ENCODE peak calls at places on chromosomes 4 and X, in seven cellular contexts. X, B, T, D, E, G and N are unnamed samples.
A peak's percentile ranks its signal among the peaks of the same experiment; 100 is the strongest.

GRCh38 chrX:124028177-124028576 is 66.7 kb downstream of the STAG2 start:
- DNase-seq in G (no peak), E (peak; percentile 18), T (no peak), D (peak; percentile 34), X (no peak), B (no peak), N (no peak)

GRCh38 chrX:110806145-110806544 is 10.5 kb upstream of the CHRDL1 start:
- DNase-seq in G (no peak), T (no peak), X (no peak), D (peak; percentile 73), B (no peak), E (peak; percentile 0), N (no peak)

GRCh38 chrX:148051973-148052372 is 70.8 kb downstream of the FMR1NB start:
- DNase-seq in B (no peak), G (no peak), T (no peak), D (no peak), E (no peak), X (no peak), N (no peak)

GRCh38 chrX:53263597-53264094 is 17.7 kb downstream of the IQSEC2 start:
- DNase-seq in D (peak; percentile 65), T (peak; percentile 81), G (no peak), X (no peak), B (no peak), E (peak; percentile 13), N (no peak)

GRCh38 chr4:84837751-84838150 is 128.7 kb downstream of the WDFY3 start:
- DNase-seq in G (no peak), X (no peak), E (no peak), D (peak; percentile 33), B (no peak), T (no peak), N (no peak)

GRCh38 chr4:38768968-38769394 is 13.8 kb downstream of the TLR10 start:
- DNase-seq in D (peak; percentile 18), G (no peak), T (no peak), B (no peak), X (no peak), E (no peak), N (no peak)

GRCh38 chr4:6338175-6338950 is 68.7 kb downstream of the WFS1 start:
- DNase-seq in B (no peak), D (no peak), G (no peak), T (no peak), X (no peak), E (no peak), N (no peak)

GRCh38 chr4:54093609-54094240 is 6.2 kb upstream of the GSX2 start:
- DNase-seq in D (no peak), B (peak; percentile 85), G (peak; percentile 44), T (no peak), E (no peak), X (no peak), N (no peak)

GRCh38 chrX:149487292-149487691 is 17.8 kb downstream of the IDS start:
- DNase-seq in T (peak; percentile 47), D (no peak), X (no peak), G (no peak), E (no peak), B (peak; percentile 32), N (no peak)

GRCh38 chr4:137998666-137999429 is 243.3 kb downstream of the SLC7A11 start:
- DNase-seq in B (no peak), T (no peak), D (peak; percentile 92), E (no peak), X (no peak), G (no peak), N (no peak)

GRCh38 chr4:86706923-86707597 is 112.9 kb downstream of the PTPN13 start:
- DNase-seq in E (peak; percentile 46), T (no peak), X (no peak), D (peak; percentile 19), G (no peak), B (no peak), N (no peak)

GRCh38 chr4:85496933-85497332 is 22.0 kb downstream of the ARHGAP24 start:
- DNase-seq in B (no peak), T (peak; percentile 46), G (no peak), E (peak; percentile 83), X (no peak), D (peak; percentile 86), N (no peak)

GRCh38 chrX:16903274-16904019 is 33.3 kb upstream of the RBBP7 start:
- DNase-seq in B (no peak), T (no peak), E (no peak), X (no peak), G (no peak), D (no peak), N (no peak)

GRCh38 chrX:47172549-47172948 is 21.1 kb upstream of the UBA1 start:
- DNase-seq in B (no peak), G (no peak), E (no peak), T (no peak), X (no peak), D (no peak), N (no peak)

GRCh38 chrX:51894697-51895336 is 1.4 kb downstream of the MAGED1 start:
- DNase-seq in B (peak; percentile 26), G (peak; percentile 14), E (peak; percentile 36), T (no peak), D (peak; percentile 21), X (peak; percentile 18), N (peak; percentile 79)

GRCh38 chr4:175422331-175422730 is 389.7 kb downstream of the GPM6A start:
- DNase-seq in B (no peak), D (peak; percentile 69), E (peak; percentile 23), T (no peak), X (no peak), G (no peak), N (no peak)

GRCh38 chr4:13893987-13894386 is 266.5 kb upstream of the BOD1L1 start:
- DNase-seq in E (peak; percentile 40), B (no peak), X (no peak), D (no peak), T (no peak), G (no peak), N (no peak)

GRCh38 chr4:81519856-81520255 is 48.1 kb upstream of the RASGEF1B start:
- DNase-seq in E (no peak), X (no peak), D (no peak), T (no peak), B (no peak), G (no peak), N (no peak)

GRCh38 chr4:88759039-88759631 is 61.5 kb upstream of the NAP1L5 start:
- DNase-seq in G (peak; percentile 65), T (no peak), E (peak; percentile 88), B (peak; percentile 64), D (peak; percentile 31), X (peak; percentile 49), N (no peak)

DNA sequence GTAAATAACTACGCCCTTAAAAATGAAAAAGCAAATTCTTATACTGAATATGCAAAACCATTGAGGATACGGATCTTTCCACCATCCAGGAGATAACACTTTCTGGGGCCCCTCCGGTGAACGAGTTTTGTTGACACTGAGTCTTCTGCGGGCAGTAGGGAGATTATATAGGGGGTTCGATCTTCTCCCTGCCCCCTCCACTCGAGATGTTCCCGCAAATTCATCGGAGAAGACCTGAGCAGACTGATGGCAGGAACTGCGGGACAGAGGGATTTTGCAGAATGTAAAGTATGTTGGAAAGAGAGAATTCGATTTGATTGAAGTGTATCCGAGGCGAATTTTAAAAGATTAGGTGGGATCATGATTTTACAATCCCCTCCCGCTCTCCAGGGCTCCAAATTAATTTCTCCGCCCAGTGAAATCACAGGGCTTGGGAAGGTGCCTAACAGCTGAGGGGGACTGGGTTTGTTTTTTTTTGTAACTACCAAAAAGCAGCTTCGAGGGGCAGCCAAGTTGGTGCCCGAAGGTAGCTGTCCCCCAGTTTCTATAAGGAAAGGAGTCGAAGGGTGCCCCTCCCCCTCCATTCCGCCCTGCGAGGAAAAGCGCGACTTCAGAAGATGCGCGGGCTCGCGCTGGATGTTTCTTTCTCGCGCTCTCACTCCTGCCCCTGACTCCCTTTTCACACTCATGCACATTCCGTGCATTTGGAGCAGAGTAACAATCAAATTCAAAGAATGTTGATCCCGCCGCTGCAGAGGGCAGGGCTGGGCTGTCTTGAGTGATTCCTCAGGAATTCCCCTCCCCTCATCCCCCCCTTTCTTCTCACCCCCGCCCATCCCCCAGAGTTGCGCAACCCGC is 1.2 kb downstream of the TMEM255A start:
- DNase-seq in D (peak; percentile 12), X (peak; percentile 22), T (peak; percentile 71), B (peak; percentile 49), G (peak; percentile 67), E (no peak), N (no peak)
- TF ChIP-seq EZH2 in D (no peak), X (no peak), T (no peak), B (no peak), G (no peak), E (peak; percentile 39), N (no peak)

DNA sequence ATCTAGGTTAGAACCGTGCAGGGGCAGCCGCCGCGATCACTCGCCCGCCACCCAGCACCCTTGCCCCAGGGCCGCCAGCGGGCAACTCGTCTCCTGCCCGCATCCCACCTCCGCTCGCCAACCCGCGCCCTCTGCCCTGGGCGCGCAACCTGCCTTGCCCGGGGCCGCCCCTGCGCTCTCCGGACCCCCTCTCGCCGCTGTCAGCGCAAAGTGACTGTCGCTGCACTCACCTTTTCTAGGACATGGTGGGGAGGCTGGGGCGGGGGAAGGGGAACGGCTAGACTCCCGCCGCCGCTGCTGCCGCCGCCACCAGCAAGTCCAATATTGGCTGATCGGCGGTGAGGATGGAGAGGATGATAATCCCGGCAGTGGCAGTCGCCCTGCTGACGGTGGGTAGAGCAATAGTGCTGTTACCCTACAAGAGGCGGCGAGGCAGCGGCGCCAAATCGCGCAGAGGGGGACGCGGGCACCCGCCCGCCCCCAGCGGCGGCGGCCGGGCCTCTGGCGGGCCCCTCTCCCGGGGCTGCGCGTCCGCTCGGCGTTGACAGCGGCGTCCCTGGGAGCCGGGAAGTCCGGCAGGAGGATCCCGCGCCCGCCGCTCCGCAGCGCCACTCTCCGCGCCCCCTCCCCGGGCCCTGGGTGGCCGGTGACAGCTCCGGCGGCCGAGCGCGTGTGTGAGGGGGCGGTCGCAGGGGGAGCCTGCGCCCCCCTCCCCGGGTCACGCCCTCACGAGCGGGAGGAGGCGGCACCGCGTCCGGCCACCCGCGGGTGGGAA is 2.3 kb upstream of the NR3C2 start:
- DNase-seq in X (peak; percentile 48), T (no peak), G (peak; percentile 70), E (no peak), B (peak; percentile 71), D (no peak), N (no peak)
- TF ChIP-seq EZH2 in X (no peak), T (peak; percentile 93), G (peak; percentile 39), E (no peak), B (no peak), D (peak; percentile 42), N (no peak)

DNA sequence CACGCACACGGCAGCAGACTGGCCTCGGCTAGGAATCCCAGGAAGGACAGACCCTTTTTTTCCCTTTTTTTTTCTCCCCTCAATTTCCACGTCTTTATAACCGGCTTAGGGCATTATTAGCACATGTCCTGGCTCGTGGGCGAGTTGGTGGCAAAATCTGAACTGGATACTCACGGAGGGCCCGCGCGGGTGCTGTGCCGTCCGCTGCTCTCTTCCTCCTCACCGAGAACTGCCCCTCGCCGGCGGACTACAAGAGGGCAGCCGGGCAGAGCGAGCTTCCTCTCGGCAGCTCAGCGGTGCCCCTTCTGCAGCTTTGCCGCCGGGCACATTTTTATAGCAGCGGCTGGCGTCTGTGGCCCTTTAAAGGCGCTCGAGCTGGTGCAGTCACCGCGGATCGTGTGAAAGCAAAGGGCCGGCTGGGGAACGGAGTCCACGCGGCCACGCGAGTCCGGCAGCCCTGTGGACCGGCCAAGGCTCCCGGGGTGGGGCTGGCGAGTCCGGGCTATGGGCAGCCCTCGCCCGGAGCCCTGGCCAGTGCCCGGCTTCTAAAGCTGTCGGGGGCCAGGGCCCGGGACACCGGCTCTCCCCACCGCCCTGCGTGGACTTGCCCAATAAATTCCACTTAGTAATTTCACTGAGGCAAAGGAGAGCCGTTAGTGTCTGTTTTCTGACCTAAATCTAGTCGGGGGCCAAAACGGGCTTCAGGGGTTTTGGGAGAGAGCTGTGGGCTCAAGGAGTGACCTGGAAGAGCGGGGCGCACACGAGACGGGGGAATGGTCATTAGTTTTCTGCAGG is 1.3 kb upstream of the CITED1 start:
- DNase-seq in G (peak; percentile 79), T (peak; percentile 37), X (peak; percentile 48), E (peak; percentile 64), B (peak; percentile 70), D (peak; percentile 62), N (no peak)
- TF ChIP-seq EZH2 in G (no peak), T (no peak), X (no peak), E (peak; percentile 79), B (peak; percentile 73), D (peak; percentile 53), N (no peak)

GRCh38 chr4:70041652-70042286 is 8.5 kb upstream of the HTN1 start:
- DNase-seq in T (no peak), B (no peak), X (no peak), D (no peak), G (no peak), E (no peak), N (no peak)
- TF ChIP-seq EZH2 in T (no peak), B (no peak), X (no peak), D (no peak), G (no peak), E (no peak), N (no peak)